ENCODE peak calls at places on chromosomes 16 and 17, in nine cellular contexts. K, Z, C, F, P, R, O, S and T are unnamed samples.

GRCh38 chr17:35903451-35903850 is 23.3 kb upstream of the CCL5 start:
- DNase-seq in K (no peak), Z (no peak), C (no peak), F (no peak), P (no peak), R (no peak), O (no peak), S (no peak), T (no peak)

GRCh38 chr17:82116246-82116645 is 18.2 kb upstream of the FASN start:
- DNase-seq in K (no peak), Z (no peak), C (no peak), F (no peak), P (no peak), R (no peak), O (no peak), S (no peak), T (no peak)

GRCh38 chr17:4573682-4574081 is 10.6 kb upstream of the SMTNL2 start:
- DNase-seq in K (peak), Z (no peak), C (peak), F (peak), P (peak), R (peak), O (no peak), S (no peak), T (no peak)

GRCh38 chr17:78387982-78388941 is 9.8 kb downstream of the PGS1 start:
- DNase-seq in K (no peak), Z (no peak), C (no peak), F (no peak), P (peak), R (no peak), O (no peak), S (peak), T (peak)

GRCh38 chr16:67441289-67441753 is 10.4 kb downstream of the HSD11B2 start:
- DNase-seq in K (no peak), Z (peak), C (no peak), F (peak), P (no peak), R (peak), O (no peak), S (peak), T (peak)

GRCh38 chr16:22934786-22935185 is 120.8 kb downstream of the HS3ST2 start:
- DNase-seq in K (no peak), Z (no peak), C (no peak), F (no peak), P (no peak), R (no peak), O (no peak), S (no peak), T (no peak)

GRCh38 chr17:67506966-67507365 is 129.9 kb downstream of the PITPNC1 start:
- DNase-seq in K (no peak), Z (no peak), C (peak), F (no peak), P (no peak), R (no peak), O (peak), S (no peak), T (no peak)

GRCh38 chr16:85104147-85104546 is 8.1 kb downstream of the CIBAR2 start:
- DNase-seq in K (no peak), Z (no peak), C (no peak), F (no peak), P (no peak), R (no peak), O (no peak), S (no peak), T (no peak)

GRCh38 chr17:8745586-8746500 is 1.2 kb upstream of the CCDC42 start:
- DNase-seq in K (peak), Z (peak), C (peak), F (peak), P (peak), R (peak), O (peak), S (peak), T (no peak)

GRCh38 chr16:56408379-56409098 is 16.8 kb downstream of the AMFR start:
- DNase-seq in K (peak), Z (no peak), C (peak), F (no peak), P (no peak), R (no peak), O (no peak), S (peak), T (no peak)

GRCh38 chr16:25064967-25065366 is 46.6 kb upstream of the LCMT1 start:
- DNase-seq in K (no peak), Z (no peak), C (peak), F (no peak), P (no peak), R (no peak), O (no peak), S (no peak), T (no peak)

GRCh38 chr16:2058901-2059300 is 11.1 kb downstream of the TSC2 start:
- DNase-seq in K (no peak), Z (no peak), C (no peak), F (no peak), P (no peak), R (no peak), O (no peak), S (no peak), T (no peak)

GRCh38 chr17:45846646-45847045 is 2.0 kb downstream of the SPPL2C start:
- DNase-seq in K (no peak), Z (no peak), C (no peak), F (no peak), P (no peak), R (no peak), O (no peak), S (no peak), T (no peak)

GRCh38 chr16:13429411-13429810 is 490.5 kb upstream of the ERCC4 start:
- DNase-seq in K (no peak), Z (no peak), C (no peak), F (no peak), P (no peak), R (no peak), O (no peak), S (no peak), T (no peak)

GRCh38 chr17:68398731-68399637 is 58.3 kb downstream of the WIPI1 start:
- DNase-seq in K (peak), Z (peak), C (peak), F (peak), P (peak), R (peak), O (peak), S (peak), T (peak)

GRCh38 chr17:59859444-59860025 is 33.2 kb downstream of the TUBD1 start:
- DNase-seq in K (no peak), Z (no peak), C (peak), F (no peak), P (peak), R (no peak), O (peak), S (no peak), T (no peak)

GRCh38 chr17:16991349-16992009 is 19.6 kb upstream of the TNFRSF13B start:
- DNase-seq in K (peak), Z (peak), C (peak), F (peak), P (peak), R (peak), O (peak), S (peak), T (no peak)

GRCh38 chr17:67390646-67391480 is 13.8 kb downstream of the PITPNC1 start:
- DNase-seq in K (peak), Z (no peak), C (peak), F (no peak), P (peak), R (no peak), O (peak), S (peak), T (no peak)

GRCh38 chr17:56812971-56813388 is 20.7 kb downstream of the C17orf67 start:
- DNase-seq in K (no peak), Z (peak), C (no peak), F (no peak), P (no peak), R (no peak), O (no peak), S (no peak), T (no peak)

GRCh38 chr17:40915721-40916256 is 21.7 kb downstream of the KRT23 start:
- DNase-seq in K (no peak), Z (no peak), C (peak), F (no peak), P (peak), R (no peak), O (no peak), S (no peak), T (no peak)

GRCh38 chr17:7579839-7580630 is 597 bp downstream of the CD68 start:
- DNase-seq in K (no peak), Z (no peak), C (no peak), F (no peak), P (no peak), R (no peak), O (no peak), S (peak), T (no peak)

GRCh38 chr16:20897253-20897896 is 2.8 kb downstream of the DCUN1D3 start:
- DNase-seq in K (no peak), Z (no peak), C (peak), F (peak), P (no peak), R (no peak), O (peak), S (no peak), T (no peak)

GRCh38 chr17:42980274-42980765 is at the start of gene RUNDC1:
- DNase-seq in K (peak), Z (peak), C (peak), F (peak), P (peak), R (peak), O (peak), S (peak), T (no peak)

GRCh38 chr17:36858119-36859002 is 78.9 kb upstream of the LHX1 start:
- DNase-seq in K (no peak), Z (no peak), C (peak), F (no peak), P (no peak), R (no peak), O (no peak), S (no peak), T (no peak)

GRCh38 chr16:11824362-11824761 is 27.0 kb downstream of the RSL1D1 start:
- DNase-seq in K (no peak), Z (peak), C (no peak), F (peak), P (no peak), R (peak), O (no peak), S (peak), T (no peak)

GRCh38 chr17:78144146-78144719 is 2.0 kb upstream of the C17orf99 start:
- DNase-seq in K (no peak), Z (peak), C (peak), F (peak), P (no peak), R (peak), O (peak), S (peak), T (peak)

GRCh38 chr16:969508-970378 is 1.0 kb downstream of the LMF1 start:
- DNase-seq in K (no peak), Z (no peak), C (no peak), F (peak), P (no peak), R (peak), O (no peak), S (peak), T (no peak)

GRCh38 chr16:85303354-85303883 is 191.1 kb upstream of the CIBAR2 start:
- DNase-seq in K (peak), Z (no peak), C (peak), F (peak), P (peak), R (peak), O (no peak), S (peak), T (no peak)

DNA sequence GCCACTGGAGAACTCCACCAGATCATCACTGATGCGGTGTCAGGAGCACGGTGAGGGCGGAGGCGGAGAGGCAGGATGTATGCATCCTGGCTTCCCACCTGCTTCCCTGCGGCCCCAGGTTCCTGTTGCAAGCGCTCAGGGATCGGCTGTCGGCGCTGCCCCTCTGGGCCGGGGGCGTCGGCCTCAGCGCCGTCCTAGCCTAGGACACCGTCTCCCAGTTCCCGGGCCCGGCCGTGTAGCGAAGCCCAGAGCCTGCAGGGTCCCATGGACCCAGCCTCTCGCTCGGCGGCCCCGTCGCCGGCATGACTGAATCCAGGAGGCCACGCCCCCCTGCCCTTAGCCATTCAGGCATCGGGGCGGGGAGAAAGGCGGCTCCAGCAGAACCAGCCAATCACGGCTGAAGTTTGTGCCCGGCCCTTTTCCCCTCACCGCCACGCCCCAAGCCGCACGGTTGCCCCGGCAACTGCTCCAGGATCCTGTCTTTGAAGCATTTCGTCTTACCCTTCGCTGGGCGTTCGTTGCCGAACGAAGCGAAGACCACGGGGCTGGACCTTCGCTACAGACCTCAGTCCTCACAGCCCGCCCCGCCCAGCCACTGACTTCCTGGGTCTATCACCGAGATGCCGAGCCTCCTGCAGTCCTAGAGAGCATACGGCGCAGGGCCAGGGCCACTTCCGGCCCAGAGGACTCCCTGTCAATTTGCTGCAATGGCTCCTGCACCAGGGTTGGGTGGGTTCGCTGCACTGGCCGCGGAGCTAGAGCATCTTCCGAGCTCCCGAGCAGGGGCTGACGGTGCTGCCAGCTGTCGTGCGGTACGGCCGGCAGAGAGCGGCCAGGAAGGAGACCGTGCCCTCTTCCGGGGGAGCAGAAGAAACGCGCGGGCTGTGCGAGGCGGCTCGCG is 10.6 kb upstream of the ZNF213 start:
- DNase-seq in K (peak), Z (peak), C (peak), F (peak), P (peak), R (peak), O (peak), S (peak), T (peak)
- TF ChIP-seq CTCF in K (no peak), Z (no peak), C (peak), F (peak), P (peak), R (peak), O (peak), S (no peak), T (peak)

GRCh38 chr17:64240261-64240740 is 22.8 kb downstream of the TEX2 start:
- DNase-seq in K (no peak), Z (no peak), C (no peak), F (no peak), P (no peak), R (no peak), O (no peak), S (peak), T (no peak)
- TF ChIP-seq CTCF in K (no peak), Z (no peak), C (no peak), F (no peak), P (no peak), R (peak), O (peak), S (no peak), T (no peak)

DNA sequence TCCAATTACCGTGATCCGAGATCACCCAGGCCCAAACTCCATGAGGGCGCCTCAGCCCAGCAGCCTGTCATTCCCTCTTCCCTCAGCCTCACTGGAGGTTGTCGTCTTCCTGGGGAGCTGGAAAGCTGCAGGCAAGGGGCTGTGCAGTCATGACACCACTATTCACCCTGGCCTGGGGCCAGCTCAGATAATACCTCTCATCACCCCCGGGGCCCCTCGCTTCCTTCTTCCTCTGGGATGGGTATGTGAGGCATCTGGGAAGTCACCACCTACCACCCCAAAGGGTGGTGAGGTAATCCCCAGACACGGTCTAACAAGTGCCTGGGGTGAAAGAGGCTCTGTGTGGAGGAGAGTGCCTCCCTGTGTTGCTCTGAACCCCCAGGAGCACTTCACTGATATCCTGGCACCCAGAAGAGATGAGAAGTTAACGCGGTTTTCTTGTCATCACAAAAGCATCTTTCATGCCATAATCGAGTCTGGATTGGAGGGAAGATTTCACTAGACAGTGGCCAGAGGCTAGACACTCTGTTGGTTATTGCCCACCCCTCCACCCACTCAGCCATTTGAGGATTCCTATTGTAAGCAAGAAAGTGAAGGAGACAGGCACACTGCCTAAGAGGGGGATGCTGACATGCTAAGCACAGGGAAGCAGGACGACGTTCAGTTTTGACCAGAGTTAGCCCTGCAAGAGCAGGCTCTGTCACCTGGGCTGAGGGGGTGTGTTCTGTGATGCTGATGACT is 18.4 kb downstream of the CFAP20 start:
- DNase-seq in K (no peak), Z (peak), C (peak), F (no peak), P (no peak), R (no peak), O (peak), S (no peak), T (no peak)
- TF ChIP-seq CTCF in K (no peak), Z (no peak), C (no peak), F (no peak), P (no peak), R (no peak), O (no peak), S (no peak), T (no peak)

DNA sequence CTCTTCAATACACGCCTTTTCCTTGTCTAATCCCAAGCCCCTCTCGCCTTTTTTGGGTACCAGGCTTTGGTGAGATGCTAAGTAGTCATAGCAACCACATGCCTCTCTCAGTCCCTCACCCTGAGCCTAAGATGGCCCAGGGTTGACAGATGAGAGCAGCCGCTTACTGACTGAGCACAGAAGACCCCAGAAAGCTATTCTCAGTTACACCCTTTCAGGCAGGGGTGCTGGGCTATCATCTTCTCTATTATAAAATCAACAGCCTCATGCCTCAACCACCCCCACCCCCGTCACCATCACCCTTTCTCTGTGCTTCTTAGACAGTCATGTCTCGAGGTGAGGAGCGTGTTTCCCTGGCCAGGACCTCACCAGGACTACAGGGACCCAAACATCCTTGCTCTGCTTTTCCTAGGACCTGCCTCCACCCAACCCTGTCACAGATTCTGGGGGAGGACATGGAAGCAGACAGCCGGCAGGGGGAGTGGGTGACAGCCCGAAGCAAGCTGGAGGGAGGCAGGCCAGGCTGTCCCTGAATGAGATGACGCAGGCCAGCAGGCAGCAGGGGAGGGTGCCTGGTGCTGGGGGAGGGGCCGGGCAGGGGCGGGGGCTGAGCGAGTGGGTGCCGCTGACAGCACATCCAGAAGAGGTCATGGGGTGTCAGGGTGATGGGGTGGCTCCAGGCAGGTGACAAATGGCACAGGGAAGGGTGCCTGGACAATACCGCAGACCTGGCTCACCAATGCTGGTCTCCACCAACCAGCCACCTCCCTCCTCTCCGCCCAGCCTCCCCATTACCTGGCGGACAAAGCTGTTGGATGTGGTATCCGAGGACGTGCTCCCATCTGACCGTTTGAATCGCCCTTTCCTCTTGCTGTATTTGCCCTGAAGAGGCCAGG is 3.1 kb downstream of the CACNB1 start:
- DNase-seq in K (peak), Z (peak), C (no peak), F (peak), P (no peak), R (peak), O (peak), S (peak), T (no peak)
- TF ChIP-seq CTCF in K (peak), Z (peak), C (peak), F (peak), P (no peak), R (no peak), O (peak), S (no peak), T (no peak)

GRCh38 chr17:50100921-50101345 is 5.8 kb downstream of the PDK2 start:
- DNase-seq in K (no peak), Z (no peak), C (no peak), F (no peak), P (no peak), R (no peak), O (no peak), S (no peak), T (no peak)

GRCh38 chr17:50103252-50103651 is 8.1 kb downstream of the PDK2 start:
- DNase-seq in K (no peak), Z (no peak), C (no peak), F (no peak), P (no peak), R (no peak), O (no peak), S (no peak), T (no peak)

GRCh38 chr17:50100480-50100883 is 5.3 kb downstream of the PDK2 start:
- DNase-seq in K (no peak), Z (no peak), C (no peak), F (no peak), P (no peak), R (no peak), O (no peak), S (peak), T (no peak)

GRCh38 chr17:50102164-50102991 is 7.2 kb downstream of the PDK2 start:
- DNase-seq in K (no peak), Z (no peak), C (no peak), F (peak), P (no peak), R (peak), O (no peak), S (peak), T (no peak)

GRCh38 chr17:50101346-50102163 is 6.4 kb downstream of the PDK2 start:
- DNase-seq in K (no peak), Z (peak), C (no peak), F (peak), P (no peak), R (no peak), O (no peak), S (peak), T (no peak)
- TF ChIP-seq CTCF in K (no peak), Z (no peak), C (peak), F (no peak), P (no peak), R (no peak), O (no peak), S (no peak), T (no peak)

DNA sequence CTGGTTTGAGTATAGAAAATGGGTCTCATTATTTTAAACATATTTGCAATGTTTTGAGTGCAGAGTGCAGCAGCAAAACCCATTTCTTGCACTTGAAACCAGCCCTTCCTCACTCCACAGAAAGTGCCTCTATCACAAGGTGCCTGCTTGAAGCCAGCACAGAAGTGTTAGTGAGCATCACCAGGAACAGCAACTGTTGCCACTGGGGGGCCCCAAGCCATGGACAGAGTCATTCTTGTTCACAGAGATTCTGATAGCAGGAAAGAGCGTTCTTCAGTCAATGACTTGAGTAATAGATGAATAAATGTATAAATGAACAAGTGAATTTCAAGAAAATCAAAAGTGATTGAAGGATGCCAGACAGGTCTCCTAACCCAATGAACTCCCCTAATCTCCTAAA is 45.6 kb downstream of the CHD9NB start:
- DNase-seq in K (no peak), Z (no peak), C (no peak), F (no peak), P (no peak), R (no peak), O (no peak), S (peak), T (no peak)
- TF ChIP-seq CTCF in K (no peak), Z (no peak), C (no peak), F (no peak), P (no peak), R (no peak), O (peak), S (no peak), T (no peak)